ENCODE peak calls at places on chromosomes 5 and 9, in four cellular contexts. One of them, this sample, is unnamed.

GRCh38 chr9:133823189-133824105 is 85.3 kb upstream of the SARDH start:
- DNase-seq in H1: no peak
- DNase-seq in H9: no peak
- DNase-seq in neuronal stem cell: no peak
- DNase-seq in this sample: no peak

GRCh38 chr5:120415985-120416384 is 48.1 kb upstream of the PRR16 start:
- DNase-seq in H1: no peak
- DNase-seq in H9: no peak
- DNase-seq in neuronal stem cell: no peak
- DNase-seq in this sample: no peak

GRCh38 chr5:103232393-103232999 is 26.1 kb upstream of the MACIR start:
- DNase-seq in H1: no peak
- DNase-seq in neuronal stem cell: no peak
- DNase-seq in H9: no peak
- DNase-seq in this sample: peak; percentile 55

GRCh38 chr9:133371261-133371711 is 4.6 kb downstream of the SURF4 start:
- DNase-seq in neuronal stem cell: no peak
- DNase-seq in H9: no peak
- DNase-seq in H1: no peak
- DNase-seq in this sample: no peak

GRCh38 chr5:90941002-90941720 is 382.6 kb downstream of the ADGRV1 start:
- DNase-seq in H9: no peak
- DNase-seq in neuronal stem cell: no peak
- DNase-seq in H1: no peak
- DNase-seq in this sample: no peak

GRCh38 chr9:120399940-120400339 is 180.0 kb downstream of the CDK5RAP2 start:
- DNase-seq in H1: no peak
- DNase-seq in H9: no peak
- DNase-seq in neuronal stem cell: no peak
- DNase-seq in this sample: no peak

GRCh38 chr5:171166766-171167165 is 142.3 kb upstream of the TLX3 start:
- DNase-seq in H1: no peak
- DNase-seq in H9: no peak
- DNase-seq in neuronal stem cell: no peak
- DNase-seq in this sample: no peak

GRCh38 chr9:100011062-100011681 is 87.6 kb downstream of the ERP44 start:
- DNase-seq in H9: no peak
- DNase-seq in neuronal stem cell: peak; percentile 51
- DNase-seq in H1: no peak
- DNase-seq in this sample: peak; percentile 67

GRCh38 chr9:104983491-104983890 is 55.5 kb upstream of the ABCA1 start:
- DNase-seq in H1: no peak
- DNase-seq in H9: no peak
- DNase-seq in neuronal stem cell: no peak
- DNase-seq in this sample: no peak

GRCh38 chr5:6767481-6768063 is 54.3 kb downstream of the TENT4A start:
- DNase-seq in H9: no peak
- DNase-seq in H1: no peak
- DNase-seq in neuronal stem cell: no peak
- DNase-seq in this sample: no peak

GRCh38 chr5:139660916-139661814 is 13.0 kb downstream of the CXXC5 start:
- DNase-seq in neuronal stem cell: no peak
- DNase-seq in H9: no peak
- DNase-seq in H1: no peak
- DNase-seq in this sample: peak; percentile 95

GRCh38 chr9:121281614-121282291 is 13.8 kb downstream of the GSN start:
- DNase-seq in H9: peak; percentile 72
- DNase-seq in H1: no peak
- DNase-seq in neuronal stem cell: no peak
- DNase-seq in this sample: peak; percentile 65

GRCh38 chr9:385818-386398 is 171.2 kb downstream of the DOCK8 start:
- DNase-seq in neuronal stem cell: peak; percentile 59
- DNase-seq in H1: no peak
- DNase-seq in H9: peak; percentile 69
- DNase-seq in this sample: peak; percentile 52

GRCh38 chr5:58722160-58722559 is 139.3 kb downstream of the RAB3C start:
- DNase-seq in H9: no peak
- DNase-seq in neuronal stem cell: no peak
- DNase-seq in H1: no peak
- DNase-seq in this sample: no peak

GRCh38 chr5:123035320-123035949 is 1.1 kb downstream of the PPIC start:
- DNase-seq in neuronal stem cell: peak; percentile 11
- DNase-seq in H1: peak; percentile 29
- DNase-seq in H9: peak; percentile 83
- DNase-seq in this sample: peak; percentile 27

GRCh38 chr9:124617477-124618141 is 110.4 kb upstream of the NR5A1 start:
- DNase-seq in neuronal stem cell: peak; percentile 80
- DNase-seq in H1: peak; percentile 58
- DNase-seq in H9: peak; percentile 78
- DNase-seq in this sample: peak; percentile 79

GRCh38 chr5:72991394-72991793 is 35.6 kb downstream of the FCHO2 start:
- DNase-seq in H9: no peak
- DNase-seq in H1: no peak
- DNase-seq in neuronal stem cell: no peak
- DNase-seq in this sample: no peak

GRCh38 chr9:97696025-97696822 is 916 bp downstream of the XPA start:
- DNase-seq in H9: no peak
- DNase-seq in neuronal stem cell: no peak
- DNase-seq in H1: no peak
- DNase-seq in this sample: peak; percentile 24
- H3K14ac ChIP-seq in H9: no peak overlapping the region
- H3K14ac ChIP-seq in neuronal stem cell: peak overlapping the region; percentile 83
- H3K14ac ChIP-seq in H1: no peak overlapping the region
- H3K14ac ChIP-seq in this sample: peak overlapping the region; percentile 87

GRCh38 chr9:107789001-107789710 is 299.6 kb upstream of the KLF4 start:
- DNase-seq in H1: no peak
- DNase-seq in neuronal stem cell: no peak
- DNase-seq in H9: no peak
- DNase-seq in this sample: no peak

GRCh38 chr9:107786561-107786960 is 297.0 kb upstream of the KLF4 start:
- DNase-seq in neuronal stem cell: no peak
- DNase-seq in H1: no peak
- DNase-seq in H9: no peak
- DNase-seq in this sample: no peak

GRCh38 chr9:107782381-107782780 is 292.8 kb upstream of the KLF4 start:
- DNase-seq in H1: no peak
- DNase-seq in neuronal stem cell: no peak
- DNase-seq in H9: no peak
- DNase-seq in this sample: peak; percentile 74

GRCh38 chr9:107782789-107783188 is 293.2 kb upstream of the KLF4 start:
- DNase-seq in H1: no peak
- DNase-seq in H9: no peak
- DNase-seq in neuronal stem cell: no peak
- DNase-seq in this sample: no peak

GRCh38 chr9:107784235-107784958 is 294.8 kb upstream of the KLF4 start:
- DNase-seq in H1: no peak
- DNase-seq in neuronal stem cell: no peak
- DNase-seq in H9: peak; percentile 49
- DNase-seq in this sample: peak; percentile 88
- H3K14ac ChIP-seq in H1: no peak overlapping the region
- H3K14ac ChIP-seq in neuronal stem cell: no peak overlapping the region
- H3K14ac ChIP-seq in H9: no peak overlapping the region
- H3K14ac ChIP-seq in this sample: peak overlapping the region; percentile 23

GRCh38 chr5:149959406-149960236 is 937 bp upstream of the SLC26A2 start:
- DNase-seq in neuronal stem cell: no peak
- DNase-seq in H1: no peak
- DNase-seq in H9: peak; percentile 39
- DNase-seq in this sample: peak; percentile 58
- H3K14ac ChIP-seq in neuronal stem cell: no peak overlapping the region
- H3K14ac ChIP-seq in H1: no peak overlapping the region
- H3K14ac ChIP-seq in H9: no peak overlapping the region
- H3K14ac ChIP-seq in this sample: peak overlapping the region; percentile 74

DNA sequence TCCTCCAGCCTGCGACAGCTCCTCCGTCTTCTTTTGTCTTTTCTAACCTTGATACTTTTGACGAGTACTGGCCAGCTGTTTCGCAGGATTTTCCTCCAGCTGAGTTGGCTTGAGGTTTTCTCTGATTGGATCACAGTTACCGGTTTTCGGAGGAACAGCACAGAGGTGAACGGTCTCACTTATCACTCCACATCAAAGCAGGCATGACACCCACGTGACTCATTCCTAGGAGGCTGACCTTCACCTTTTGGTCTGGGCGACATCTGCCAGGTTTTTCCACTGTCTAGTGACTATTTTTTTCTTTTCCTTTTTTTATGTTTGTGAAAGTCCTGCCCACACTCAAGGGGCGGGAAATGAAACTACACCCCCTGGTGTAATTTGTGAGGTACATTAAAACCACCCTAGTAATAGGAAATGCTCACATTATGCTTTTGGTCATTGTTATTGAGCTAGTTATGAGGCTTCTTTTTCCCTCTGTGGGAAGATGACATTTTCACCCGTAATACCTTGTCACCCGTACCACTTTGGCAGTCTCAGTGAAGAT is 319.2 kb downstream of the GADD45G start:
- DNase-seq in H1: no peak
- DNase-seq in neuronal stem cell: no peak
- DNase-seq in H9: no peak
- DNase-seq in this sample: no peak
- H3K14ac ChIP-seq in H1: no peak overlapping the region
- H3K14ac ChIP-seq in neuronal stem cell: no peak overlapping the region
- H3K14ac ChIP-seq in H9: no peak overlapping the region
- H3K14ac ChIP-seq in this sample: no peak overlapping the region

DNA sequence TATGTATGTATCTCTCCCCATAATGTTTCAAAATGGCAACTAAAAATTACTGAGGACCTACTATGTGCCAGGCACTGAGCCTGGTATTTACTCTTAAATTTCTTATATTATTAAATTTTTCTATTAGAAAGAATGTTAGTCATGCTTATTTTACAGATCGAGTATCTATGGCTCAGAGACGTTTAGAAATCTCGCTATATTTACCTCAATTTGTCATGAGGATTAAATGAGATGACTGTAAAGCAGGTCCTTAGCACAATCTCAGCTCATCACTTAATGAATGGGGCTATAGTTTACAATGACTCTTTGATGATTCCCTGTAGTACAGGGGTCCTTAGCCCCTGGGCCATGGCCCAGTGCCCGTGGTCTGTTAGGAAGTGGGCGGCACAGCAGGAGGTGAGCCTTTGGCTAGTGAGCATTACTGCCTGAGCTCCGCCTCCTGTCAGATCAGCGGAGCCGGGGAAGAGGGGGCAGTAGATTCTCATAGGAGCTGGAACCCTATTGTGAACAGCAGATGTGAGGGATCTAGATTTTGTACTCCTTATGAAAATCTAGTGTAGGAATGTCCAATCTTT is 15.5 kb downstream of the ENC1 start:
- DNase-seq in H9: no peak
- DNase-seq in H1: no peak
- DNase-seq in neuronal stem cell: no peak
- DNase-seq in this sample: no peak
- H3K14ac ChIP-seq in H9: no peak overlapping the region
- H3K14ac ChIP-seq in H1: no peak overlapping the region
- H3K14ac ChIP-seq in neuronal stem cell: no peak overlapping the region
- H3K14ac ChIP-seq in this sample: no peak overlapping the region

GRCh38 chr9:16312962-16313546 is 557.4 kb downstream of the BNC2 start:
- DNase-seq in H9: peak; percentile 4
- DNase-seq in neuronal stem cell: no peak
- DNase-seq in H1: no peak
- DNase-seq in this sample: no peak
- H3K14ac ChIP-seq in H9: no peak overlapping the region
- H3K14ac ChIP-seq in neuronal stem cell: no peak overlapping the region
- H3K14ac ChIP-seq in H1: no peak overlapping the region
- H3K14ac ChIP-seq in this sample: no peak overlapping the region

GRCh38 chr9:122661416-122661815 is at the start of gene OR1L1:
- DNase-seq in H1: no peak
- DNase-seq in neuronal stem cell: no peak
- DNase-seq in H9: no peak
- DNase-seq in this sample: no peak
- H3K14ac ChIP-seq in H1: no peak within 1 kb of the TSS
- H3K14ac ChIP-seq in neuronal stem cell: no peak within 1 kb of the TSS
- H3K14ac ChIP-seq in H9: no peak within 1 kb of the TSS
- H3K14ac ChIP-seq in this sample: no peak within 1 kb of the TSS

GRCh38 chr5:65103674-65104035 is 334.9 kb downstream of the CWC27 start:
- DNase-seq in H9: no peak
- DNase-seq in H1: no peak
- DNase-seq in neuronal stem cell: no peak
- DNase-seq in this sample: no peak
- H3K14ac ChIP-seq in H9: peak overlapping the region; percentile 88
- H3K14ac ChIP-seq in H1: no peak overlapping the region
- H3K14ac ChIP-seq in neuronal stem cell: no peak overlapping the region
- H3K14ac ChIP-seq in this sample: peak overlapping the region; percentile 56

GRCh38 chr5:151770383-151771258 is 1.1 kb upstream of the G3BP1 start:
- DNase-seq in neuronal stem cell: peak; percentile 65
- DNase-seq in H1: peak; percentile 56
- DNase-seq in H9: peak; percentile 81
- DNase-seq in this sample: peak; percentile 42

GRCh38 chr5:151772868-151773561 is 1.3 kb downstream of the G3BP1 start:
- DNase-seq in H1: no peak
- DNase-seq in neuronal stem cell: no peak
- DNase-seq in H9: no peak
- DNase-seq in this sample: peak; percentile 56

GRCh38 chr5:151772029-151772867 is 494 bp downstream of the G3BP1 start:
- DNase-seq in H1: no peak
- DNase-seq in neuronal stem cell: peak; percentile 32
- DNase-seq in H9: peak; percentile 46
- DNase-seq in this sample: no peak

GRCh38 chr5:151773979-151774378 is 2.2 kb downstream of the G3BP1 start:
- DNase-seq in H1: no peak
- DNase-seq in H9: no peak
- DNase-seq in neuronal stem cell: no peak
- DNase-seq in this sample: no peak

DNA sequence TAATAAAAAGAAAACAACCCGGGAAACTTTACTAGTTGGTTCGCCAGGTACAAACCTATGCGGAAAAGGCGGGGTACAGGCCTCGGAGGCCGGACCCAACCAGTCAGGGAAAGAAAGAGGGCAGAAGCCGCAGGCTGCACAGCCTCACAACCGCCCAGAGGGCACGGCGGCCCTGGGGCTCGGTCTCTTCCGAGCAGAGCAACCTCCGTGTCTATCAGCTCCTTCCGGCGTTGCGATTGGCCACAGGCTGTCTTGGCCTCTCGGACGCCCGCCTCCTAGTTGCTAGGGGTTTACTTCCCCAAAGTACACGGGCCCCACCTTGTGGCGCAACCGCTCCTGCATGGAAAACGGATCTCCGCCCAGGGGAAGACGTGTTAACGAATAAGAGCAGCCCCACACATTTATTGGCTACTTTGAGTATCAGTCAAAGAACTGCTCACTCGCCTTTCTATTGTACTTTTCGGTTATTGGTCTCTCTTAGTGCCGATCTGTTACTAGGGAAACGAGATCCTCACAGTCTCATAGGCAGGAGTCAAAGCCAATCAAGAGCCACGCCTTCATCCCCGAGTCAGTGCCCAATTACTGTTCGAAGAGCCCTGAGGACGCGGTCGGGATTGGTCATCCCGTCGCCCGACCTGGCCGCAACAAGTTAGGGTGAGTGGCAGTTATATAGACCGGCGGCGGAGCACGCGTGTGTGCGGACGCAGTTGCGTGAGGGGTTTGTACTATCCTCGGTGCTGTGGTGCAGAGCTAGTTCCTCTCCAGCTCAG is at the start of gene G3BP1:
- DNase-seq in H1: peak; percentile 100
- DNase-seq in neuronal stem cell: peak; percentile 100
- DNase-seq in H9: peak; percentile 100
- DNase-seq in this sample: peak; percentile 100
- H3K14ac ChIP-seq in H1: no peak within 1 kb of the TSS
- H3K14ac ChIP-seq in neuronal stem cell: peak within 1 kb of the TSS; percentile 98
- H3K14ac ChIP-seq in H9: peak within 1 kb of the TSS; percentile 99
- H3K14ac ChIP-seq in this sample: peak within 1 kb of the TSS; percentile 85

GRCh38 chr9:96686638-96687335 is 31.7 kb upstream of the PRXL2C start:
- DNase-seq in H1: peak; percentile 78
- DNase-seq in H9: peak; percentile 87
- DNase-seq in neuronal stem cell: peak; percentile 56
- DNase-seq in this sample: peak; percentile 57
- H3K14ac ChIP-seq in H1: no peak overlapping the region
- H3K14ac ChIP-seq in H9: peak overlapping the region; percentile 74
- H3K14ac ChIP-seq in neuronal stem cell: no peak overlapping the region
- H3K14ac ChIP-seq in this sample: no peak overlapping the region